ENCODE peak calls at places on chromosomes 12 and 14, in seven cellular contexts. V, Z, L, O, T, H and B are unnamed samples.

GRCh38 chr12:120428597-120429206 is 9.2 kb upstream of the COX6A1 start:
- DNase-seq in Z (no peak), O (no peak), L (no peak), H (no peak), T (no peak), V (no peak), B (no peak)

GRCh38 chr12:80314741-80315140 is 129.3 kb upstream of the PTPRQ start:
- DNase-seq in T (no peak), L (no peak), H (peak), O (no peak), Z (no peak), V (no peak), B (no peak)

GRCh38 chr14:55773984-55774581 is 194.1 kb downstream of the KTN1 start:
- DNase-seq in H (no peak), T (no peak), Z (no peak), V (no peak), L (no peak), O (no peak), B (no peak)

GRCh38 chr12:117564885-117565284 is 203.5 kb upstream of the NOS1 start:
- DNase-seq in O (no peak), H (no peak), Z (no peak), V (no peak), L (no peak), T (no peak), B (no peak)

GRCh38 chr14:74627071-74627470 is 15.0 kb upstream of the LTBP2 start:
- DNase-seq in Z (no peak), L (no peak), T (no peak), V (no peak), O (no peak), H (no peak), B (no peak)

GRCh38 chr14:100409016-100409385 is 85.9 kb downstream of the SLC25A47 start:
- DNase-seq in H (no peak), L (no peak), V (no peak), Z (no peak), T (no peak), O (no peak), B (no peak)

GRCh38 chr12:133058203-133059125 is 21.2 kb downstream of the ZNF84 start:
- DNase-seq in V (no peak), Z (no peak), O (no peak), T (no peak), L (no peak), H (no peak), B (no peak)

GRCh38 chr12:124842073-124842749 is 21.5 kb downstream of the SCARB1 start:
- DNase-seq in V (no peak), T (no peak), L (no peak), O (no peak), Z (no peak), H (no peak), B (no peak)

GRCh38 chr12:9776795-9777194 is 16.1 kb upstream of the CD69 start:
- DNase-seq in V (no peak), H (no peak), O (no peak), L (no peak), T (no peak), Z (no peak), B (no peak)

GRCh38 chr12:119669744-119670472 is 2.0 kb downstream of the PRKAB1 start:
- DNase-seq in T (no peak), Z (no peak), O (peak), V (peak), L (no peak), H (no peak), B (no peak)

GRCh38 chr12:62862259-62862881 is 72.6 kb downstream of the PPM1H start:
- DNase-seq in H (peak), Z (no peak), O (no peak), L (no peak), V (no peak), T (no peak), B (peak)

GRCh38 chr14:104001003-104001402 is 58.7 kb upstream of the RD3L start:
- DNase-seq in Z (peak), O (no peak), L (no peak), T (no peak), V (no peak), H (no peak), B (no peak)

GRCh38 chr14:71588028-71588427 is 344.2 kb upstream of the RGS6 start:
- DNase-seq in O (no peak), H (peak), T (no peak), Z (no peak), L (peak), V (no peak), B (peak)

GRCh38 chr12:30201301-30202160 is 417.8 kb upstream of the TMTC1 start:
- DNase-seq in O (no peak), H (no peak), L (no peak), Z (peak), T (no peak), V (peak), B (no peak)

GRCh38 chr14:101077511-101078074 is 174.1 kb upstream of the RTL1 start:
- DNase-seq in L (peak), T (no peak), V (no peak), H (peak), Z (peak), O (no peak), B (no peak)

GRCh38 chr12:6285063-6285477 is 25.4 kb upstream of the PLEKHG6 start:
- DNase-seq in V (peak), Z (peak), H (no peak), O (peak), L (peak), T (peak), B (peak)

GRCh38 chr14:56119221-56119967 is 1.2 kb downstream of the PELI2 start:
- DNase-seq in T (peak), O (peak), H (no peak), V (peak), L (peak), Z (peak), B (no peak)

GRCh38 chr12:132056320-132056719 is 87.8 kb downstream of the DDX51 start:
- DNase-seq in L (no peak), Z (no peak), T (no peak), H (no peak), O (no peak), V (no peak), B (no peak)

GRCh38 chr12:101877816-101878811 is 734 bp downstream of the DRAM1 start:
- DNase-seq in O (no peak), H (no peak), Z (peak), T (peak), V (peak), L (no peak), B (no peak)

GRCh38 chr12:39626033-39626814 is 6.6 kb upstream of the ABCD2 start:
- DNase-seq in L (no peak), V (no peak), T (no peak), O (no peak), Z (no peak), H (no peak), B (no peak)

GRCh38 chr12:46983959-46984833 is 95.2 kb upstream of the PCED1B start:
- DNase-seq in V (peak), H (no peak), L (peak), Z (peak), O (no peak), T (no peak), B (peak)

GRCh38 chr12:121060149-121061001 is 21.3 kb upstream of the OASL start:
- DNase-seq in Z (peak), O (peak), V (peak), L (peak), H (no peak), T (no peak), B (peak)

GRCh38 chr12:105911966-105912365 is 226.8 kb downstream of the NUAK1 start:
- DNase-seq in Z (no peak), H (no peak), T (no peak), V (no peak), L (no peak), O (no peak), B (no peak)

GRCh38 chr12:89477633-89478279 is 46.8 kb downstream of the GALNT4 start:
- DNase-seq in H (no peak), L (no peak), T (no peak), Z (no peak), V (no peak), O (no peak), B (no peak)
- TF ChIP-seq CTCF in H (no peak), L (no peak), T (no peak), Z (no peak), V (no peak), O (no peak), B (no peak)

GRCh38 chr12:22272596-22272995 is 61.9 kb downstream of the ST8SIA1 start:
- DNase-seq in T (no peak), Z (no peak), L (no peak), H (no peak), V (no peak), O (no peak), B (no peak)

GRCh38 chr12:22271036-22271435 is 63.5 kb downstream of the ST8SIA1 start:
- DNase-seq in H (peak), O (no peak), Z (no peak), L (peak), T (no peak), V (no peak), B (peak)

GRCh38 chr12:22268406-22268805 is 66.1 kb downstream of the ST8SIA1 start:
- DNase-seq in T (no peak), Z (no peak), L (no peak), O (no peak), H (no peak), V (no peak), B (no peak)

GRCh38 chr12:22266101-22266500 is 68.4 kb downstream of the ST8SIA1 start:
- DNase-seq in H (peak), V (no peak), Z (no peak), O (no peak), T (no peak), L (no peak), B (no peak)

DNA sequence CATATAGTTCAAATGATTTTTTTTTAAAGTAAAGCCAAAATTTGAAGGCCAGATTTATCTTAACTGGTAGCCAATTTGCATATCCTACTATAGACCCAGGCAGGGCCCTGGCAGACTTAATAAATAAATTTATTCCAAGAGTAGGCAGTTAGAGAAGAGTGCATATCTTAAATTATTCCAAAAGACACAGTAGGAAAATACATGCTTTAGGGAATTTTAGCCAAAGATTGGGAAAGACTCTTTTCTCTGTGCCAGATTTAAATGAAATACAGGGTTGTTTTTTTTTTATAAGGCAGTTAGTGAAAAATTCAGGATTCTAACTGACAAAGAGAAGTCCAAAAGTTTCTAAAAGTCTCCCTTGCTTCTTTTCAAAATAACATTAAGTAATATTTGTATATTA is 65.5 kb downstream of the ST8SIA1 start:
- DNase-seq in T (no peak), O (no peak), L (no peak), V (no peak), H (no peak), Z (no peak), B (no peak)
- TF ChIP-seq CTCF in T (no peak), O (no peak), L (no peak), V (no peak), H (no peak), Z (no peak), B (no peak)

DNA sequence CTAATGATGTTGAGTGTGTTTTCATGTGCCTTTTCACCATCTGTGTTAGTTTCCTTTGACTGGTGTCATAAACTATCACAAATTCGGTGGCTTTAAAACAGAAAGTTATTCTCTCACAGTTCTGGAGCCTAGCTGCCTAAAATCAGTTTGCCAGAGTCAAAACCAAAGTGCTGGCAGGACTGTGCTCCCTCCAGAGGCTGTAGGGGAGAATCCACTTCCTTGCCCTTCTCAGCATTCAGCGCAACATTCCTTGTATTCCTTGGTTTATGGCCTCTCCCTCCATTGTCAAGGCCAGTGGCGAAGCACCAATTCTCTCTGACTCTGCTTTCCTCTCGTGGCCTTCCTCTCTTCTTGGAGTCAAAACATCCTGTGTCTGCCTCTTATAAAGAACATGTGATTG is 174.2 kb upstream of the PDE3A start:
- DNase-seq in L (no peak), H (peak), V (no peak), T (no peak), O (no peak), Z (peak), B (no peak)
- TF ChIP-seq CTCF in L (peak), H (no peak), V (peak), T (peak), O (no peak), Z (peak), B (no peak)

DNA sequence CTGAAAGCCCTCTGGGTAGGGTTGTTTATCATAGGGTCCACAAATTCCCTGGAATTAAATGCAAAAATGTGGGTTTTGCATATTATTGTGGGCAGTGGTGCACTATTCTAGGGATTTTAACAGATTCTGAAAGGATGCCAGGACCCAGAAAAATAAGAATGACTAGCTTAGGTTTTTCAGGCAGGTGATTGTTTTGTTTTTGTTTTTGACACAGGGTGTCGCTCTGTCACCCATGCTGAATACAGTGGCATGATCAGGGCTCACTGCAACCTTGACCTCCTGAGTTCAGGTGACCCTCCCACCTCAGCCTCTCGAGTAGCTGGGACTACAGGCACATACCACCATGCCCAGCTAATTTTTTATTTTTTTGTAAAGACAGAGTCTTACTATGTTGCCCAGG is 19.2 kb downstream of the GALNT6 start:
- DNase-seq in O (no peak), L (no peak), Z (no peak), T (no peak), V (no peak), H (no peak), B (no peak)
- TF ChIP-seq CTCF in O (no peak), L (no peak), Z (no peak), T (no peak), V (no peak), H (no peak), B (no peak)